ENCODE peak calls at places on chromosomes 3 and 15, in six cellular contexts. U, Y, Z, I, V and P are unnamed samples.

GRCh38 chr15:65611888-65612615 is 1.1 kb upstream of the INTS14 start:
- DNase-seq in V (no peak), U (no peak), I (no peak), Y (no peak), Z (no peak), P (no peak)

GRCh38 chr3:139173372-139174108 is 128.8 kb upstream of the PRR23C start:
- DNase-seq in V (no peak), U (no peak), Y (no peak), I (no peak), Z (peak), P (peak)

GRCh38 chr15:85925649-85926237 is 131.0 kb upstream of the KLHL25 start:
- DNase-seq in Z (no peak), I (no peak), Y (no peak), V (no peak), U (no peak), P (no peak)

GRCh38 chr3:15339786-15340215 is 7.4 kb upstream of the SH3BP5 start:
- DNase-seq in U (no peak), I (no peak), V (no peak), Y (peak), Z (peak), P (no peak)

GRCh38 chr3:167520656-167521360 is 47.0 kb upstream of the SERPINI2 start:
- DNase-seq in Y (no peak), V (peak), U (no peak), Z (no peak), I (no peak), P (no peak)

GRCh38 chr15:67955256-67955655 is 98.9 kb upstream of the PIAS1 start:
- DNase-seq in U (no peak), I (no peak), Z (no peak), V (no peak), Y (no peak), P (no peak)

GRCh38 chr3:134483195-134483890 is 2.4 kb downstream of the ANAPC13 start:
- DNase-seq in I (no peak), Z (peak), U (no peak), V (no peak), Y (no peak), P (no peak)

GRCh38 chr3:180280601-180281000 is 243.9 kb upstream of the PEX5L start:
- DNase-seq in I (no peak), Y (no peak), Z (peak), V (no peak), U (no peak), P (no peak)

GRCh38 chr3:157231071-157231470 is 71.1 kb upstream of the CCNL1 start:
- DNase-seq in I (no peak), V (no peak), U (no peak), Y (no peak), Z (peak), P (no peak)

GRCh38 chr15:76333720-76334437 is 2.7 kb upstream of the ISL2 start:
- DNase-seq in V (peak), I (no peak), Z (peak), U (no peak), Y (no peak), P (no peak)

GRCh38 chr3:123584284-123584987 is 417 bp downstream of the HACD2 start:
- DNase-seq in Z (no peak), V (peak), Y (peak), I (no peak), U (no peak), P (peak)

GRCh38 chr3:134839422-134839821 is 44.4 kb downstream of the EPHB1 start:
- DNase-seq in Y (no peak), U (no peak), V (no peak), Z (no peak), I (no peak), P (no peak)

GRCh38 chr3:98564282-98565005 is 29.0 kb downstream of the CPOX start:
- DNase-seq in U (no peak), Y (no peak), V (no peak), Z (no peak), I (no peak), P (no peak)

GRCh38 chr3:154334973-154335420 is 10.7 kb upstream of the DHX36 start:
- DNase-seq in I (no peak), U (no peak), Z (peak), V (peak), Y (no peak), P (no peak)

GRCh38 chr3:21634112-21634511 is 116.9 kb downstream of the ZNF385D start:
- DNase-seq in Z (no peak), V (no peak), I (no peak), Y (no peak), U (no peak), P (no peak)
- TF ChIP-seq CTCF in Z (no peak), V (no peak), I (no peak), Y (no peak), U (no peak), P (no peak)

DNA sequence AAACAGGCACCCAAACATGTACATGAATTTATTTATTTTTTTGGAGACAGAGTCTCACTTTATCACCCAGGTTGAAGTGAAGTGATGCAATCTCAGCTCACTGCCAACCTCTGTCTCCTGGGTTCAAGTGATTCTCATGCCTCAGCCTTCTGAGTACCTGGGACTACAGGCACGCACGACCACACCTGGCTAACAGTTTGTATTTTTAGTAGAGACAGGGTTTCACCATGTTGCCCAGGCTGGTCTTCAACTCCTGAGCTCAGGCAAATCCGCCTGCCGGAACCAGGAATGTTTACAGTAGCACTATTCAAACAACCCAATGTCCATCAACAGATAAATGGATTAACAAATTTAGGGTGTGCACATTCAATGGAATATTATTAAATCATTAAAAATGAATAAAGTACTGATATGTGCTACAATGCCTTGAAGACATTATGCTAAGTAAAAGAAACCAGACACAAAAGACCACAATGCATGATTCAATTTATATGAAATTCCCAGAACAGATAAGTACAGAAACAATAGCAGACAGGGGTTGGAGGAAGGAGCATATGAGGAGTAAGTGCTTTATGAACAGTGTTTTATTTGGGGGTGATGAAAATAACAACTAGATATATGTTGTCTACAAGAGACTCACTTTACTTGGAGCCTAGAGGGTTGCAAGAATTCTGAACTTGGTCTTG is 1.3 kb downstream of the LEO1 start:
- DNase-seq in U (no peak), I (no peak), Y (no peak), Z (no peak), V (peak), P (no peak)
- H3K4me3 ChIP-seq in U (peak), I (peak), Y (no peak), Z (peak), V (peak), P (no peak)

GRCh38 chr3:76724075-76724474 is 315.8 kb upstream of the ROBO2 start:
- DNase-seq in Z (no peak), V (no peak), U (no peak), Y (no peak), I (no peak), P (no peak)
- TF ChIP-seq CTCF in Z (no peak), V (no peak), U (no peak), Y (no peak), I (no peak), P (no peak)

DNA sequence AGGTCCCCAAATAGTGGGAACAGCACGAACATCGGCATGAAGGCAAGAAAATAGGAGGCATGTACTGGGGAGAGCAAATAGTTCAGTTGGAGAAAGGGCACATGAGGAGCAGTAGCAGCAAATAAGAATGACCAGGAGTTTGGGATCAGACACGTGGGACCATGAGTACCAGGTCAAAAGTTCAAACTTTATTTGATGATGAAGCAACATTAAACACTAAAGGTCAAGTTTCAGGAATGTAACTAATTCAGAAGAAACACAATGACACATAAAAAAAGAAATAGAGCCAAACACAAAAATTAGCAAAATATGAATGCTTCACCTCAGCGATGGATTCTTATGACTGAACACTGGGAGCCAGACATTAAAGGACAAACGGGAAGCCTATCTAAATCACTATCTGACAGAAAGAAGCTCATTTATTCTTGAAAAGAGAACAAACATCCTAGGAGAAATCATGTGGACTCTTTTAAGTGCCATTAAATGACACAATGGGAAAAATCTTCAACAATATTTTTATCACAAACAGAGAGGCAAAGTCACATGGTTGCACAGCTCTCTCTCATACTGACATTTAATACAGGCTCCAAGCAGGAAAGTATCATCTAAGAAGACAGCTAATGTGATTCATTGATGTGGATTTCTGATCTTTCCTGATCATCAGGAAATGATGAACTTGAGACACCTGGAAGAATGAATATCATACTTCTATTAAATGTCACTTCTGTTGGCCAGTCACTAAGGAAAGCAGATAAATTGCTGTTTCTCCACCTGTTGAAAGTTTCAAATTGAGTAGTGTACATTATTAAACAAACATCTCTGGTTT is 216.9 kb upstream of the THBS1 start:
- DNase-seq in U (no peak), V (no peak), Y (no peak), Z (peak), I (no peak), P (no peak)
- H3K4me3 ChIP-seq in U (no peak), V (no peak), Y (no peak), Z (no peak), I (no peak), P (no peak)

DNA sequence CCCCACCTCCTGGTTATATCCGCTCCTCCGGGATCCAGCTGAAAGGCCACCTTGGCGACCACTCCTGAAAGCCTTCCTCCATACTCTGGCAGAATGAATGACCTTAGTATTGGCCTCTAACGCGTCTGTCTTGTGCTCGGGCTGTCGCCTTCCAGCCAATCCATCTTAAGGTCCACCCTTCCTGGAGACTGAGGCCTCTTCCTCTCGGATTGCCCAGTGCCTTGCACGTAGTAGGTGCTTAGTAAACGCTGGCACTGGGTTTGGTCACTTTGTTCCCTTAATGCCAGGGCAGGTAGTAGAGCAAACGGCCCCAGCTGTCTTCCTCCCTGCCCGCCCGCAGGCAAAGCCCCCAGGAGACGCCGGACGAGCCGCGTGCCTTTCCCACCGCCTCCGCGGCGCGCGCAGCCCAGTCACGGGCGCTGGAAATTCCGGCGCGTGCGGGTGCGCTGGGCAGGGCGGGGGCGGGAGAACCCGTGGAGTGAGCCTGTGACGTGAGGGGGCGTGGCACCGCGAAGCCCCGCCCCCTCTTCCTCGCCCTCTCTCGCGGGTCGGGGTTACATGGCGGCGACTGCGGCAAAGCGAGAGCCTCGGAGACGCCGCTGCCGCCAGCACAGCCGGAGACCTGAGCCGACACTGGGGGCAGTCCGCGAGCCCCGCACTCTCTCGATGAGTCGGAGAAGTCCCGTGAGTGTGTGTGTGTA is at the start of gene MAPK6:
- DNase-seq in Z (peak), V (peak), U (peak), Y (peak), I (peak), P (peak)
- TF ChIP-seq CTCF in Z (no peak), V (no peak), U (no peak), Y (no peak), I (no peak), P (no peak)

GRCh38 chr15:70628542-70628941 is 134.8 kb downstream of the UACA start:
- DNase-seq in U (no peak), V (no peak), Z (no peak), Y (no peak), I (no peak), P (no peak)
- H3K4me3 ChIP-seq in U (no peak), V (no peak), Z (no peak), Y (no peak), I (no peak), P (no peak)

GRCh38 chr15:37132826-37133417 is 32.6 kb upstream of the MEIS2 start:
- DNase-seq in Z (no peak), I (no peak), Y (no peak), V (no peak), U (no peak), P (no peak)

GRCh38 chr15:37134699-37135131 is 34.4 kb upstream of the MEIS2 start:
- DNase-seq in V (peak), Z (no peak), I (no peak), U (no peak), Y (no peak), P (no peak)

GRCh38 chr15:37135225-37135624 is 34.9 kb upstream of the MEIS2 start:
- DNase-seq in Y (no peak), U (no peak), V (peak), I (no peak), Z (no peak), P (no peak)

GRCh38 chr15:37134244-37134643 is 33.9 kb upstream of the MEIS2 start:
- DNase-seq in I (no peak), Z (no peak), Y (no peak), V (no peak), U (no peak), P (no peak)

GRCh38 chr15:37133619-37134018 is 33.3 kb upstream of the MEIS2 start:
- DNase-seq in U (no peak), Z (no peak), I (no peak), V (no peak), Y (no peak), P (no peak)
- TF ChIP-seq CTCF in U (peak), Z (peak), I (no peak), V (peak), Y (peak), P (no peak)

GRCh38 chr3:13021934-13022265 is 51.3 kb downstream of the IQSEC1 start:
- DNase-seq in Z (no peak), Y (no peak), U (no peak), V (no peak), I (no peak), P (no peak)
- H3K4me3 ChIP-seq in Z (no peak), Y (no peak), U (no peak), V (no peak), I (no peak), P (no peak)

DNA sequence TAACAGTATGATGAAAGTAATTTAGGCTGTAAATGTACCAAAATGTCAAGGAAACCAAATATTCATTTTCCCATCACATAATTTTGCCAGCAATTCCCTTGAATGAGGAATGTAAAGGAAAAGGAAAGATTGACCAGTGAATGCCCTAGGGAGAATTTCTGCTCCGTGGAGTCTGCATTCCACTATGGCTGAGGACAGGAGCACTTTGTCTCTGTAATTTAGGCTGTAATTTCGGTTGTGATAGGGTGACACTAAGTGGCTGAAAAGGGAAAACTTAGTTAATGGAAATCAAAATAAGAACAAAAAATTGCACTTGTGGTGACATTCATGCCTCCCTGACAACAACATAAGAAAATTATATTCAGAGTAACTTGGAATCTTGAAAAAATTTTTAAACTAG is 8.3 kb upstream of the TMEM207 start:
- DNase-seq in Z (no peak), I (no peak), V (peak), Y (no peak), U (no peak), P (no peak)
- TF ChIP-seq CTCF in Z (no peak), I (no peak), V (no peak), Y (no peak), U (peak), P (no peak)